ENCODE peak calls at places on chromosomes 16 and 17, in four cellular contexts. H, B, X and U are unnamed samples.

GRCh38 chr16:47045023-47045422 is 71.5 kb upstream of the DNAJA2 start:
- DNase-seq in B (no peak), X (no peak), H (no peak), U (no peak)

GRCh38 chr16:17989255-17989654 is 347.3 kb downstream of the NPIPA8 start:
- DNase-seq in B (no peak), H (no peak), X (no peak), U (no peak)

GRCh38 chr16:795580-796229 is 4.8 kb downstream of the GNG13 start:
- DNase-seq in X (no peak), H (no peak), B (no peak), U (no peak)

GRCh38 chr17:79652999-79653643 is 42.3 kb upstream of the RBFOX3 start:
- DNase-seq in B (no peak), X (no peak), H (no peak), U (no peak)

GRCh38 chr17:27530791-27531391 is 74.6 kb downstream of the KSR1 start:
- DNase-seq in B (no peak), X (peak), H (no peak), U (no peak)

GRCh38 chr16:30967795-30968194 is 10.2 kb downstream of the SETD1A start:
- DNase-seq in X (no peak), H (no peak), B (no peak), U (no peak)

GRCh38 chr16:85665929-85666328 is 22.8 kb downstream of the GINS2 start:
- DNase-seq in B (no peak), X (no peak), H (no peak), U (no peak)

GRCh38 chr16:14678748-14679497 is 15.2 kb downstream of the PLA2G10 start:
- DNase-seq in H (no peak), B (no peak), X (no peak), U (no peak)

GRCh38 chr17:77354721-77355455 is 214.1 kb downstream of the SEC14L1 start:
- DNase-seq in H (no peak), X (peak), B (no peak), U (no peak)

GRCh38 chr16:48117217-48118105 is 38.3 kb downstream of the ABCC12 start:
- DNase-seq in X (peak), H (no peak), B (peak), U (peak)

GRCh38 chr17:31452101-31452500 is 60.6 kb downstream of the RAB11FIP4 start:
- DNase-seq in X (no peak), H (no peak), B (no peak), U (no peak)

GRCh38 chr16:51877686-51878085 is 669.3 kb downstream of the TOX3 start:
- DNase-seq in B (no peak), X (no peak), H (no peak), U (no peak)

GRCh38 chr16:87855852-87856715 is 13.2 kb downstream of the SLC7A5 start:
- DNase-seq in H (no peak), B (no peak), X (peak), U (no peak)

GRCh38 chr17:20995873-20996723 is 46.7 kb downstream of the USP22 start:
- DNase-seq in H (no peak), B (no peak), X (no peak), U (no peak)

GRCh38 chr16:19810817-19811731 is 73.6 kb downstream of the GPRC5B start:
- DNase-seq in H (no peak), B (no peak), X (peak), U (no peak)

GRCh38 chr16:81505011-81505660 is 60.5 kb downstream of the CMIP start:
- DNase-seq in H (peak), X (no peak), B (peak), U (no peak)

GRCh38 chr16:30449116-30449435 is 3.4 kb upstream of the SEPHS2 start:
- DNase-seq in H (no peak), X (peak), B (no peak), U (no peak)

GRCh38 chr17:17681744-17682292 is 560 bp downstream of the RAI1 start:
- DNase-seq in X (no peak), H (no peak), B (peak), U (no peak)

GRCh38 chr16:78866556-78866955 is 734.0 kb downstream of the MAF start:
- DNase-seq in B (no peak), H (no peak), X (no peak), U (no peak)

GRCh38 chr16:1100084-1100800 is 4.2 kb upstream of the C1QTNF8 start:
- DNase-seq in B (no peak), X (no peak), H (no peak), U (no peak)

GRCh38 chr16:11796227-11797165 is 562 bp downstream of the ZC3H7A start:
- DNase-seq in H (no peak), X (peak), B (peak), U (peak)

GRCh38 chr17:61574542-61575351 is 16.3 kb downstream of the NACA2 start:
- DNase-seq in X (peak), B (no peak), H (no peak), U (peak)

GRCh38 chr17:6326483-6326882 is 108.4 kb downstream of the AIPL1 start:
- DNase-seq in H (no peak), X (no peak), B (no peak), U (no peak)

GRCh38 chr16:84362410-84362809 is 5.9 kb upstream of the ATP2C2 start:
- DNase-seq in X (no peak), H (no peak), B (no peak), U (no peak)

GRCh38 chr16:88506723-88507122 is 53.6 kb downstream of the ZFPM1 start:
- DNase-seq in X (no peak), B (no peak), H (no peak), U (no peak)

GRCh38 chr16:67528870-67529638 is 425 bp downstream of the RIPOR1 start:
- DNase-seq in H (no peak), X (no peak), B (no peak), U (peak)
- TF ChIP-seq ETV6 in H (no peak), X (no peak), B (no peak), U (no peak)

GRCh38 chr17:80807014-80807413 is 184.6 kb upstream of the CHMP6 start:
- DNase-seq in B (no peak), X (no peak), H (no peak), U (no peak)

GRCh38 chr17:80803451-80804428 is 187.9 kb upstream of the CHMP6 start:
- DNase-seq in H (no peak), X (no peak), B (no peak), U (no peak)

GRCh38 chr17:80802626-80803450 is 188.8 kb upstream of the CHMP6 start:
- DNase-seq in B (no peak), X (no peak), H (no peak), U (no peak)

GRCh38 chr17:80805032-80805751 is 186.4 kb upstream of the CHMP6 start:
- DNase-seq in H (no peak), B (no peak), X (no peak), U (no peak)

DNA sequence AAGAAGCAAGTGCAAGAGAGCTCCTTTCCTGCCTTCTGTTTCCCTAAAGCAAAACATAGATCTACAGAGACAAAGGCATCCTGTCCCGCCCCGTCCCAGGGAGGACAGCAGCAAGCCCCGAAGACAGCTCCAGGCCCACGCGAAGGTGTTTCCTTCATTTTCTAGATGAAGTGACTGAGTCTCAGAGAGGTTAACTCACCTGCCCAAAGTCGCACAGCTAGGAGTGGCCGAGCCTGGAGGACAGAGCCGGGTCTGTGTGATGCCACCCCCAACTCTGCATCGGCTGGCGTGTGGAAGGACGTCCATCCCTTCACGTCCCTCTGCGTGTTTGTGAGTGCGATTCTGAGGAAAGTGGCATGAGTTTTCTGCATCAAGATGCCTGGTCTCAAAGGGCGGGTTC is 187.2 kb upstream of the CHMP6 start:
- DNase-seq in H (no peak), B (no peak), X (no peak), U (no peak)
- TF ChIP-seq ATF3 in H (no peak), B (no peak), X (no peak), U (no peak)

DNA sequence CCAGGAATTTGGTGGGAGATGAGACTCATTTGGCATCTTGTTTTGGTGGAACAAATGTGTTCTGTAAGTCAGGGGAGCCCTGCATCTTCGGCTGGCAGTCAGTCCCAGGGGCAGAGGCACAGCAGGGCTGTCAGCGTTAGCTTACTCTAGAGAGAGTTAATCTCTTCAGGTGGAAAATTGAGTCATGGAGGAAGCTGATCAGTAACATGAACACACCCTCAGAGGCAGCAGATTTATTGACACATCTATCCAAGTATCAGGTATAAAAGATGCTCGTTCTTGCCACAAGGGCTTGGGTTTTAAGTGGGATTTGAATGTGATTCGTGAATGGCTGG is 55.2 kb downstream of the EPN2 start:
- DNase-seq in H (no peak), B (no peak), X (no peak), U (no peak)
- TF ChIP-seq ETV6 in H (no peak), B (no peak), X (no peak), U (no peak)

GRCh38 chr17:59779521-59779920 is 72.1 kb downstream of the VMP1 start:
- DNase-seq in B (no peak), X (no peak), H (no peak), U (no peak)
- TF ChIP-seq ATF3 in B (no peak), X (no peak), H (no peak), U (no peak)

DNA sequence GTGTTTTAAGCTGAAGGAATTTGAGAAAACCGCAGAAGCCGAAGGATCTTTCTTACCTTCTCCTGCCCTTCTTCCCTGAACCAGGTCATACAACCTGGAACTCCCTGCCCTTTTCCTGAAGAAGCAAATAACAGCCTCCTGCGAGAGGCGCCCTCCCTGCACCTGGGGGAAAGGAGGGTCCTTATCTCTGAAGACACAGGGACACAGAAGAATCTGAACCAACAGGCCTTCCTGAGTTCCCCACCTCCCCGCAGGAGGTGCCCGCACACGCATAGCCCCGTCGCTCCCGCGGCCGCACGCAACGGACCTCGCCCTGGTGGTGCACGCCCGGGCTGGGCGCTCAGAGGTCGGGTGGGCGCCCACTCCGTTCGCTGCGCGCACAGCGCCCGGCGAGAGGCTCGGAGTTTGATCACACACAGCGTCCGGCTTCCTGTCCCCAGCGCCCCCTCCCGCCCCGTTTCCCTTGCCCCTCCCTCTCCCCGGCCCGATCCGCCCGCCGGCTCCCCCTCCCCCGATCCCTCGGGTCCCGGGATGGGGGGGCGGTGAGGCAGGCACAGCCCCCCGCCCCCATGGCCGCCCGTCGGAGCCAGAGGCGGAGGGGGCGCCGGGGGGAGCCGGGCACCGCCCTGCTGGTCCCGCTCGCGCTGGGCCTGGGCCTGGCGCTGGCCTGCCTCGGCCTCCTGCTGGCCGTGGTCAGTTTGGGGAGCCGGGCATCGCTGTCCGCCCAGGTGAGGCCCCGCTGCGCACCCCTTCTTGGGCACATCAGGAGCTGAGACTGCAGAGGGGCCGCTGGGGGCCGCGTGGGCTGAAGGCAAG is at the start of gene TNFSF12:
- DNase-seq in B (peak), H (no peak), X (no peak), U (peak)
- TF ChIP-seq ETV6 in B (no peak), H (no peak), X (no peak), U (no peak)

GRCh38 chr16:57377080-57377841 is 5.0 kb downstream of the CX3CL1 start:
- DNase-seq in X (peak), H (peak), B (no peak), U (no peak)
- TF ChIP-seq ATF3 in X (no peak), H (no peak), B (no peak), U (no peak)

GRCh38 chr16:68283346-68283745 is 19.0 kb downstream of the SLC7A6 start:
- DNase-seq in B (no peak), X (no peak), H (no peak), U (no peak)

GRCh38 chr16:68285683-68286082 is 21.4 kb downstream of the SLC7A6 start:
- DNase-seq in X (no peak), B (no peak), H (no peak), U (no peak)

GRCh38 chr16:68282064-68282452 is 17.7 kb downstream of the SLC7A6 start:
- DNase-seq in H (no peak), X (no peak), B (no peak), U (no peak)

GRCh38 chr16:68284847-68285246 is 20.5 kb downstream of the SLC7A6 start:
- DNase-seq in X (no peak), H (peak), B (no peak), U (no peak)

DNA sequence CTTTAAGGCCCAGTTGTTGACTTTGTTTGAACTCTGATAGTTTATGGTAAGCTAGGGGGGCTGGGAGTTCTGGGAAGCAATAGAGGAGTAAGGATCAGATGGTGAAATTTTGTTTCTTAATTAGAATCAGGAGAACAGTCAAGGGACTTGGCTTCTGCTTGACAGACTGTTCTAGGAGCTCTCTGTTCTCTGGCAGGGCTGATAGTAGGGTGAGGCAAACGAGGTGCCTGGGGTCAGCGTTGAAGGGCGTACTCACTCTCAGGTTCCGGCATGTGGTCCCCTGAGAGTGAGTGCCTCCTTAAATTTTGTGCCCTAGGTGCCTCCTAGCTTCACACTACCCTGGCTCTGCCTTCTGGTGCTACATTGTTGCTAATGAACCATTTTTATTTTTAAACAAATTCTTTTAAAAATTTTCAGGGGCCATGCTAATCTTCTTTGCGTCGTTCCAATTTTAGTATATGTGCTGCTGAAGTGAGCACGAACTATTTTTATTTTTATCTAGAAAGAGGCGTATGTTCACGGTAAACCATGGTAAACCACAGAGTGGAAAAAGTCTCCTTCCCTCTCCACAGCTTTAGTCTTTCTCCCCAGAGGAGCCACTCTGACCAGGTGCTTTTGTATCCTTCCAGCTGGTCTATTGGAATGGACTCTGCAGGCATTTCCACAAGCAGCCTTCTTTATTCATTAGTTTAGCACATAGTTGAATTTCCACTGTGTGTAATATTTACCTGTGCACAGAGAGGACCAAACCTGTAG is 19.7 kb downstream of the SLC7A6 start:
- DNase-seq in X (no peak), H (no peak), B (no peak), U (no peak)
- TF ChIP-seq ETV6 in X (no peak), H (no peak), B (no peak), U (no peak)

GRCh38 chr17:69050999-69051775 is 9.5 kb downstream of the ABCA9 start:
- DNase-seq in X (peak), H (no peak), B (no peak), U (no peak)
- TF ChIP-seq ATF3 in X (no peak), H (no peak), B (no peak), U (no peak)

GRCh38 chr16:28596840-28597691 is at the start of gene SULT1A2:
- DNase-seq in B (peak), X (peak), H (no peak), U (peak)
- TF ChIP-seq ETV6 in B (no peak), X (no peak), H (no peak), U (no peak)

GRCh38 chr17:58399974-58400373 is 17.4 kb downstream of the RNF43 start:
- DNase-seq in X (no peak), B (no peak), H (no peak), U (no peak)
- TF ChIP-seq ATF3 in X (no peak), B (no peak), H (no peak), U (no peak)